ENCODE peak calls at places on chromosomes 13 and 19, in four cellular contexts. P is neural progenitor cell, U is HFF-Myc, R is hepatocyte. W is an unnamed sample.

GRCh38 chr13:25286308-25286968 is 850 bp downstream of the MTMR6 start:
- DNase-seq in P (peak), U (no peak), R (peak), W (peak)

GRCh38 chr19:14089662-14090508 is 666 bp downstream of the SAMD1 start:
- DNase-seq in P (peak), U (no peak), R (peak), W (peak)

GRCh38 chr13:94435604-94436226 is 43.8 kb downstream of the DCT start:
- DNase-seq in P (peak), U (peak), R (peak), W (peak)

GRCh38 chr19:9847087-9847671 is 12.1 kb downstream of the PIN1 start:
- DNase-seq in P (peak), U (peak), R (peak), W (peak)

GRCh38 chr19:9528757-9529336 is 9.6 kb downstream of the ZNF426 start:
- DNase-seq in P (no peak), U (no peak), R (no peak), W (no peak)

GRCh38 chr13:42405665-42406390 is 133.9 kb downstream of the AKAP11 start:
- DNase-seq in P (no peak), U (peak), R (no peak), W (peak)

GRCh38 chr13:111853766-111854165 is 213.2 kb upstream of the SOX1 start:
- DNase-seq in P (no peak), U (no peak), R (no peak), W (no peak)

GRCh38 chr19:16901491-16902175 is 12.8 kb downstream of the F2RL3 start:
- DNase-seq in P (peak), U (no peak), R (no peak), W (no peak)

GRCh38 chr13:112174476-112175110 is 107.6 kb downstream of the SOX1 start:
- DNase-seq in P (no peak), U (no peak), R (no peak), W (no peak)

GRCh38 chr19:18685597-18686164 is 2.2 kb downstream of the CRTC1 start:
- DNase-seq in P (no peak), U (no peak), R (no peak), W (no peak)

DNA sequence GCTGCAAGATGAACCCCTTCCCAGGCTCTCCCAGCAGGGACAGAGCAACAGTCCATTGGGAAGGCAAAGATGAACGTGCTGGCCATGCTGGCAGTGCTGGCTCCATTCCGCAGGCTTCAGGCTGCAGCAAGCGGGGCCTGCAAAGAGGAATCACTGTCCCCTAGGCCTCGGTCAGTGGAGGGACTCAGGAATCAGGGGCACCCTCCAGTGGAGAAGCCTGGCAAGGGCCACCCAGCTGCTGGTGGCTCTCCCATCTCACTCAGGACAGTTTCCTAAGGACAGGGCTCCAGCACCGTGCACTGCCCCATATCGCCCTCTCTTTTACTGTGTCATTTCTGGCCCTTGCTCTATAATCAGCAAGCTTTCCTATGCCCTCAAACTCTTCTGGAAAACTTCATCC is 498.6 kb downstream of the EFNB2 start:
- DNase-seq in P (peak), U (no peak), R (no peak), W (no peak)
- TF ChIP-seq CTCF in P (peak), U (no peak), R (no peak), W (no peak)

GRCh38 chr19:42123765-42124164 is 8.5 kb downstream of the POU2F2 start:
- DNase-seq in P (no peak), U (no peak), R (no peak), W (no peak)

GRCh38 chr19:42124386-42124901 is 7.8 kb downstream of the POU2F2 start:
- DNase-seq in P (no peak), U (no peak), R (no peak), W (no peak)

GRCh38 chr19:42121036-42121621 is 11.1 kb downstream of the POU2F2 start:
- DNase-seq in P (no peak), U (no peak), R (no peak), W (peak)

GRCh38 chr19:42121666-42122069 is 10.6 kb downstream of the POU2F2 start:
- DNase-seq in P (no peak), U (peak), R (no peak), W (peak)

DNA sequence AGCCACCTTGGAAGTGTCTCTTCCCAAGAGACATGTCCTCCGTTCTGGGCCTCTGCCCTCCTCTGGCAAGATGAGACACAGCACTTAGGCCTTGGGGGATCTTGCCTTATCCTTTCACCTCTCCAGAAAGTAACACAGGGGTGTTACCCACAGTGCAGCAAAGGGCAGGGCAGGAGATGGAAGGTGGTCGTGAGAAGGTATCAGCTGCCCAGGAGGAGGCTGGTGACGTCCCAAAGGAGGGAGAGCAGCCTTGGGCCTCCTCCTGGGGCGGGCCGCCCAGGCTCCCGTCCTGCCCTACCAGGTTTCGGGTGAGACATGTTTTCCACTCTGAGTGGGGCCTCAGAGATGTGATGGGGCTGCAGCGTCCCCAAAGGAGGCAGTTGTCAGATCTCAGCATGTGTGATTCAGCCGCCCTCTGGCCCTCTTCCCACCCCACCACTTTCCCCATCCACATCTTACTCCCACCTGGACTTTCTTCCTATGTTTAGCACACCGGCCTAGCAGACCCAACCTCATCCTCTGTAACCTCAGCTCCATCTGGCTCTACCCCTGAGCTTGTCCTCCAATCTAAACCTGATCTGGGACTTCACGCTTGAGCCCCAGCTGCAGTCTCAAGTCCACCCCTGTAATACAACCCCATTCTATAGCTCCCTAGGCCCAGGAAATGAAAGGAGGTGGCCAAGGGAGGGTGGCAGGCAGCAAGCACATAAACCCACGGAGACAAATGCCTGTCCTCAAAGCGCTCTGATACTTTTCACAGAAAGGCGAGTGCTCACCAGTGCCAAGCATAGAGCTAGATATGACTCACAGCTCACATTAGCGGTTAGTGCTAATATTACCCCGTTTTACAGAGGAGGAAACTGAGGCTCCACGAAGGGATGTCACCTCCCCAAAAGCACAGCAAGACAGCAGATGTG is 9.3 kb downstream of the POU2F2 start:
- DNase-seq in P (no peak), U (no peak), R (no peak), W (peak)
- H3K4me3 ChIP-seq in P (no peak), U (no peak), R (no peak), W (peak)

GRCh38 chr13:31797154-31797775 is 57.9 kb downstream of the RXFP2 start:
- DNase-seq in P (peak), U (peak), R (peak), W (no peak)
- TF ChIP-seq CTCF in P (peak), U (peak), R (peak), W (no peak)

DNA sequence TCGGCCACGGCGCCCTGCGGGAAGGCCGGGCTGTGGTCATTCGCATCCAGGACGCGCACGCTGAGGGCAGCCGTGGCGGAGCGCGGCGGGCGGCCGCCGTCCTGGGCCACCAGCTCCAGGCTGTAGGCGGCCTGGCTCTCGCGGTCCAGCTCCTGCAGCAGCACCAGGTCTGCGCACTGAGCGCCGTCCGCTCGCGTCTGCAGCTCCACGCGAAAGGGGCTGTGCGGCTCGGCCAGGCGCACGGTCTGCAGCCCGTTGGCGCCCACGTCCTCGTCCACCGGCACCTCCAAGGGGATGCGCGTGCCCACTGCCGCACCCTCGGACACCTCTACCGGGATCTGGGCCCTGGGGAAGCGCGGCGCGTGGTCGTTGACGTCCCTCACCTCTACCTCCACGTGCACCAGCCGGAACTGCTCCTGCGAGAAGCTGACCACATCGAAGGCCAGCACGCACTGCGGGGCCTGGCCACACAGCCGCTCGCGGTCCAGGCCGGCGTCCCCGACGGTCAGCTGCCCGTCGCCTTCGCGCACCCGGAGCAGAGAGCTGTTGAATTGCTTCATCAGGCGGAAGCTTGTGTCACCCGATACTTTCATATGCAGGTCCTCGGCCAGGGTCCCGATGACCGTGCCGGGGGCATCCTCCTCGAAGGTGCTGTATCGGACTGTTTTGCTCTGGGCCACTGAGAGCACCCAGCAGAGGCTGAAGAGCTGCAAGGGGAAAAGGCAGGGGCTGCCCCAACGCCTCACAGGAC is 583 bp downstream of the PCDH8 start:
- DNase-seq in P (peak), U (no peak), R (no peak), W (no peak)
- H3K4me3 ChIP-seq in P (peak), U (no peak), R (no peak), W (no peak)

GRCh38 chr19:1252818-1253513 is 4.6 kb downstream of the MIDN start:
- DNase-seq in P (no peak), U (no peak), R (peak), W (peak)
- TF ChIP-seq CTCF in P (no peak), U (no peak), R (no peak), W (peak)

W was measured in GM12865.